ENCODE peak calls at places on chromosomes 6 and 20, in seven cellular contexts. One of them, this sample, is unnamed.

GRCh38 chr6:15389759-15390723 is 144.2 kb downstream of the JARID2 start:
- DNase-seq in HTR-8/SVneo: peak
- DNase-seq in EL: peak
- DNase-seq in G401: peak
- DNase-seq in right atrium auricular region: no peak
- DNase-seq in activated CD4-positive, alpha-beta T cell treated with anti-CD3 and anti-CD28 coated beads for 48 hours: no peak
- DNase-seq in SW480: no peak
- DNase-seq in this sample: no peak

GRCh38 chr6:127121637-127121960 is 3.1 kb downstream of the RSPO3 start:
- DNase-seq in HTR-8/SVneo: no peak
- DNase-seq in EL: no peak
- DNase-seq in G401: no peak
- DNase-seq in right atrium auricular region: no peak
- DNase-seq in activated CD4-positive, alpha-beta T cell treated with anti-CD3 and anti-CD28 coated beads for 48 hours: no peak
- DNase-seq in SW480: no peak
- DNase-seq in this sample: no peak

GRCh38 chr6:87730310-87730709 is 28.3 kb upstream of the AKIRIN2 start:
- DNase-seq in HTR-8/SVneo: no peak
- DNase-seq in EL: no peak
- DNase-seq in G401: no peak
- DNase-seq in right atrium auricular region: peak
- DNase-seq in activated CD4-positive, alpha-beta T cell treated with anti-CD3 and anti-CD28 coated beads for 48 hours: peak
- DNase-seq in SW480: no peak
- DNase-seq in this sample: no peak

GRCh38 chr20:1588869-1589460 is 30.8 kb downstream of the SIRPB1 start:
- DNase-seq in HTR-8/SVneo: no peak
- DNase-seq in EL: no peak
- DNase-seq in G401: no peak
- DNase-seq in right atrium auricular region: no peak
- DNase-seq in activated CD4-positive, alpha-beta T cell treated with anti-CD3 and anti-CD28 coated beads for 48 hours: no peak
- DNase-seq in SW480: peak
- DNase-seq in this sample: no peak

GRCh38 chr20:59299961-59300340 is 460 bp upstream of the EDN3 start:
- DNase-seq in HTR-8/SVneo: no peak
- DNase-seq in EL: no peak
- DNase-seq in G401: no peak
- DNase-seq in right atrium auricular region: no peak
- DNase-seq in activated CD4-positive, alpha-beta T cell treated with anti-CD3 and anti-CD28 coated beads for 48 hours: no peak
- DNase-seq in SW480: peak
- DNase-seq in this sample: no peak

GRCh38 chr20:50588034-50588736 is 78.0 kb downstream of the PTPN1 start:
- DNase-seq in HTR-8/SVneo: peak
- DNase-seq in EL: peak
- DNase-seq in G401: peak
- DNase-seq in right atrium auricular region: peak
- DNase-seq in activated CD4-positive, alpha-beta T cell treated with anti-CD3 and anti-CD28 coated beads for 48 hours: peak
- DNase-seq in SW480: peak
- DNase-seq in this sample: no peak

GRCh38 chr6:75300206-75300605 is 15.6 kb upstream of the TMEM30A start:
- DNase-seq in HTR-8/SVneo: no peak
- DNase-seq in EL: no peak
- DNase-seq in G401: no peak
- DNase-seq in right atrium auricular region: no peak
- DNase-seq in activated CD4-positive, alpha-beta T cell treated with anti-CD3 and anti-CD28 coated beads for 48 hours: no peak
- DNase-seq in SW480: no peak
- DNase-seq in this sample: no peak

GRCh38 chr20:362271-363254 is 15.7 kb downstream of the NRSN2 start:
- DNase-seq in HTR-8/SVneo: peak
- DNase-seq in EL: peak
- DNase-seq in G401: peak
- DNase-seq in right atrium auricular region: peak
- DNase-seq in activated CD4-positive, alpha-beta T cell treated with anti-CD3 and anti-CD28 coated beads for 48 hours: peak
- DNase-seq in SW480: peak
- DNase-seq in this sample: no peak

GRCh38 chr6:112464901-112465661 is 118.0 kb downstream of the RFPL4B start:
- DNase-seq in HTR-8/SVneo: no peak
- DNase-seq in EL: no peak
- DNase-seq in G401: no peak
- DNase-seq in right atrium auricular region: no peak
- DNase-seq in activated CD4-positive, alpha-beta T cell treated with anti-CD3 and anti-CD28 coated beads for 48 hours: no peak
- DNase-seq in SW480: no peak
- DNase-seq in this sample: no peak

GRCh38 chr20:34570859-34571306 is 12.4 kb downstream of the MAP1LC3A start:
- DNase-seq in HTR-8/SVneo: no peak
- DNase-seq in EL: peak
- DNase-seq in G401: no peak
- DNase-seq in right atrium auricular region: no peak
- DNase-seq in activated CD4-positive, alpha-beta T cell treated with anti-CD3 and anti-CD28 coated beads for 48 hours: no peak
- DNase-seq in SW480: no peak
- DNase-seq in this sample: no peak

GRCh38 chr20:59525500-59526241 is 78.7 kb upstream of the PHACTR3 start:
- DNase-seq in HTR-8/SVneo: peak
- DNase-seq in EL: peak
- DNase-seq in G401: peak
- DNase-seq in right atrium auricular region: no peak
- DNase-seq in activated CD4-positive, alpha-beta T cell treated with anti-CD3 and anti-CD28 coated beads for 48 hours: peak
- DNase-seq in SW480: peak
- DNase-seq in this sample: no peak

GRCh38 chr6:96466149-96466863 is 55.3 kb upstream of the UFL1 start:
- DNase-seq in HTR-8/SVneo: no peak
- DNase-seq in EL: no peak
- DNase-seq in G401: no peak
- DNase-seq in right atrium auricular region: no peak
- DNase-seq in activated CD4-positive, alpha-beta T cell treated with anti-CD3 and anti-CD28 coated beads for 48 hours: no peak
- DNase-seq in SW480: no peak
- DNase-seq in this sample: no peak

This sample was measured in esophagus muscularis mucosa.